ENCODE peak calls at places on chromosome 1, in ten cellular contexts. T is aorta, I is choroid plexus epithelial cell, A is HTR-8/SVneo, X is AG20443, C is AG09319, U is keratinocyte, P is progenitor cell of endocrine pancreas, R is cardiac fibroblast, H is foreskin fibroblast. N is an unnamed sample.

GRCh38 chr1:64962447-64962846 is 3.9 kb downstream of the JAK1 start:
- DNase-seq in T (no peak), I (no peak), A (no peak), X (no peak), C (no peak), U (no peak), P (no peak), R (no peak), H (no peak), N (no peak)

GRCh38 chr1:60390593-60391282 is 317.2 kb upstream of the C1orf87 start:
- DNase-seq in T (no peak), I (no peak), A (no peak), X (no peak), C (no peak), U (no peak), P (no peak), R (no peak), H (no peak), N (no peak)

GRCh38 chr1:218985424-218985823 is 188.3 kb upstream of the LYPLAL1 start:
- DNase-seq in T (no peak), I (no peak), A (no peak), X (no peak), C (no peak), U (no peak), P (no peak), R (no peak), H (no peak), N (no peak)

GRCh38 chr1:246355421-246356230 is 151.5 kb downstream of the SMYD3 start:
- DNase-seq in T (no peak), I (peak; percentile 27), A (no peak), X (no peak), C (no peak), U (no peak), P (no peak), R (no peak), H (no peak), N (no peak)

GRCh38 chr1:78284354-78284753 is 206.4 kb upstream of the PTGFR start:
- DNase-seq in T (no peak), I (peak; percentile 52), A (no peak), X (peak; percentile 59), C (no peak), U (no peak), P (no peak), R (peak; percentile 32), H (no peak), N (no peak)

GRCh38 chr1:234163267-234163919 is 209.9 kb upstream of the COA6 start:
- DNase-seq in T (no peak), I (no peak), A (no peak), X (no peak), C (no peak), U (no peak), P (no peak), R (no peak), H (no peak), N (no peak)

GRCh38 chr1:178945763-178946266 is 74.9 kb upstream of the ANGPTL1 start:
- DNase-seq in T (no peak), I (peak; percentile 40), A (no peak), X (peak; percentile 73), C (no peak), U (no peak), P (no peak), R (no peak), H (no peak), N (no peak)

GRCh38 chr1:45843474-45843905 is 40.1 kb downstream of the MAST2 start:
- DNase-seq in T (no peak), I (peak; percentile 77), A (no peak), X (peak; percentile 16), C (peak; percentile 10), U (no peak), P (no peak), R (peak; percentile 72), H (no peak), N (no peak)

GRCh38 chr1:224668991-224669390 is 52.9 kb downstream of the CNIH3 start:
- DNase-seq in T (no peak), I (no peak), A (no peak), X (no peak), C (no peak), U (no peak), P (no peak), R (no peak), H (peak; percentile 11), N (peak; percentile 78)

GRCh38 chr1:171142451-171143121 is 42.5 kb upstream of the FMO2 start:
- DNase-seq in T (no peak), I (peak; percentile 93), A (no peak), X (peak; percentile 61), C (peak; percentile 67), U (no peak), P (no peak), R (peak; percentile 98), H (peak; percentile 77), N (no peak)

GRCh38 chr1:177487481-177487880 is 316.7 kb downstream of the BRINP2 start:
- DNase-seq in T (no peak), I (no peak), A (no peak), X (no peak), C (no peak), U (no peak), P (no peak), R (no peak), H (no peak), N (no peak)

GRCh38 chr1:27525296-27526271 is 35.6 kb upstream of the WASF2 start:
- DNase-seq in T (no peak), I (peak; percentile 83), A (peak; percentile 64), X (no peak), C (no peak), U (peak; percentile 86), P (no peak), R (peak; percentile 83), H (peak; percentile 81), N (peak; percentile 81)

GRCh38 chr1:58922302-58923089 is 138.6 kb upstream of the JUN start:
- DNase-seq in T (peak; percentile 80), I (peak; percentile 88), A (no peak), X (no peak), C (no peak), U (peak; percentile 96), P (no peak), R (peak; percentile 79), H (no peak), N (no peak)

GRCh38 chr1:113751114-113751513 is 8.2 kb downstream of the PHTF1 start:
- DNase-seq in T (no peak), I (no peak), A (no peak), X (no peak), C (no peak), U (no peak), P (no peak), R (no peak), H (no peak), N (no peak)

GRCh38 chr1:168507271-168507670 is 36.5 kb downstream of the XCL2 start:
- DNase-seq in T (no peak), I (no peak), A (no peak), X (no peak), C (no peak), U (no peak), P (no peak), R (no peak), H (no peak), N (no peak)

GRCh38 chr1:236795757-236796719 is 946 bp downstream of the MTR start:
- DNase-seq in T (no peak), I (peak; percentile 72), A (peak; percentile 30), X (peak; percentile 34), C (no peak), U (peak; percentile 4), P (no peak), R (peak; percentile 63), H (peak; percentile 18), N (no peak)

GRCh38 chr1:205374205-205375078 is 17.7 kb upstream of the KLHDC8A start:
- DNase-seq in T (no peak), I (peak; percentile 73), A (peak; percentile 47), X (peak; percentile 37), C (no peak), U (no peak), P (no peak), R (peak; percentile 75), H (no peak), N (no peak)

GRCh38 chr1:62425041-62425440 is 11.8 kb upstream of the USP1 start:
- DNase-seq in T (no peak), I (no peak), A (no peak), X (no peak), C (no peak), U (no peak), P (no peak), R (no peak), H (no peak), N (no peak)